ENCODE peak calls at places on chromosomes 16 and 17, in six cellular contexts. O is adipocyte; K is CD4-positive, alpha-beta memory T cell; X is astrocyte of the spinal cord; Q is choroid plexus epithelial cell; Y is heart right ventricle. A is an unnamed sample.

GRCh38 chr16:87060026-87060986 is 256.9 kb downstream of the C16orf95 start:
- DNase-seq in O (peak), K (no peak), X (peak), Q (peak), Y (no peak), A (no peak)

GRCh38 chr17:80511222-80512180 is 33.1 kb upstream of the RPTOR start:
- DNase-seq in O (no peak), K (no peak), X (no peak), Q (no peak), Y (no peak), A (no peak)

GRCh38 chr17:65699459-65699858 is 138.0 kb upstream of the AXIN2 start:
- DNase-seq in O (no peak), K (no peak), X (no peak), Q (no peak), Y (no peak), A (no peak)

GRCh38 chr17:46876353-46876887 is 25.0 kb downstream of the WNT9B start:
- DNase-seq in O (no peak), K (no peak), X (no peak), Q (no peak), Y (no peak), A (no peak)

GRCh38 chr16:4855371-4855770 is 8.1 kb downstream of the UBN1 start:
- DNase-seq in O (no peak), K (no peak), X (no peak), Q (no peak), Y (no peak), A (no peak)

GRCh38 chr17:49436174-49436573 is 21.5 kb upstream of the PHB1 start:
- DNase-seq in O (no peak), K (no peak), X (no peak), Q (no peak), Y (no peak), A (no peak)

GRCh38 chr16:29312835-29313558 is 93.5 kb downstream of the NPIPB11 start:
- DNase-seq in O (no peak), K (no peak), X (peak), Q (peak), Y (no peak), A (no peak)

GRCh38 chr16:20920799-20921198 is 20.2 kb downstream of the LYRM1 start:
- DNase-seq in O (no peak), K (no peak), X (no peak), Q (no peak), Y (no peak), A (no peak)

GRCh38 chr16:3123986-3124886 is 10.6 kb upstream of the ZNF213 start:
- DNase-seq in O (peak), K (peak), X (peak), Q (peak), Y (peak), A (peak)
- H3K4me3 ChIP-seq in O (peak), K (peak), X (peak), Q (peak), Y (peak), A (peak)

GRCh38 chr16:1651055-1651454 is 27.0 kb upstream of the JPT2 start:
- DNase-seq in O (peak), K (no peak), X (no peak), Q (no peak), Y (no peak), A (no peak)

GRCh38 chr16:1651509-1652342 is 26.4 kb upstream of the JPT2 start:
- DNase-seq in O (peak), K (no peak), X (no peak), Q (peak), Y (no peak), A (no peak)

GRCh38 chr16:1650131-1650530 is 27.9 kb upstream of the JPT2 start:
- DNase-seq in O (no peak), K (no peak), X (no peak), Q (no peak), Y (no peak), A (no peak)

GRCh38 chr16:1645914-1646525 is 32.1 kb upstream of the JPT2 start:
- DNase-seq in O (no peak), K (peak), X (peak), Q (peak), Y (no peak), A (no peak)

GRCh38 chr16:1647904-1648303 is 30.2 kb upstream of the JPT2 start:
- DNase-seq in O (no peak), K (no peak), X (no peak), Q (no peak), Y (no peak), A (no peak)
- H3K4me3 ChIP-seq in O (no peak), K (no peak), X (no peak), Q (no peak), Y (no peak), A (no peak)

GRCh38 chr17:56597495-56597990 is 4.0 kb downstream of the NOG start:
- DNase-seq in O (peak), K (no peak), X (no peak), Q (no peak), Y (peak), A (no peak)

GRCh38 chr17:56600246-56600645 is 6.7 kb downstream of the NOG start:
- DNase-seq in O (no peak), K (no peak), X (no peak), Q (no peak), Y (no peak), A (no peak)

GRCh38 chr17:56598471-56598870 is 5.0 kb downstream of the NOG start:
- DNase-seq in O (peak), K (no peak), X (peak), Q (no peak), Y (no peak), A (no peak)

GRCh38 chr17:56599566-56599965 is 6.1 kb downstream of the NOG start:
- DNase-seq in O (no peak), K (no peak), X (no peak), Q (no peak), Y (no peak), A (no peak)

GRCh38 chr17:56599093-56599492 is 5.6 kb downstream of the NOG start:
- DNase-seq in O (no peak), K (peak), X (no peak), Q (no peak), Y (no peak), A (no peak)
- H3K4me3 ChIP-seq in O (no peak), K (no peak), X (no peak), Q (no peak), Y (no peak), A (no peak)

GRCh38 chr17:39151680-39152058 is 232 bp upstream of the PLXDC1 start:
- DNase-seq in O (no peak), K (no peak), X (no peak), Q (no peak), Y (peak), A (no peak)
- H3K4me3 ChIP-seq in O (peak), K (no peak), X (peak), Q (no peak), Y (peak), A (peak)

GRCh38 chr16:53235851-53236250 is 181.1 kb downstream of the CHD9 start:
- DNase-seq in O (no peak), K (no peak), X (no peak), Q (peak), Y (no peak), A (no peak)
- H3K4me3 ChIP-seq in O (no peak), K (no peak), X (no peak), Q (no peak), Y (no peak), A (no peak)

GRCh38 chr17:4440690-4441686 is 7.2 kb downstream of the SPNS3 start:
- DNase-seq in O (no peak), K (no peak), X (no peak), Q (no peak), Y (no peak), A (no peak)
- H3K4me3 ChIP-seq in O (no peak), K (no peak), X (no peak), Q (no peak), Y (no peak), A (no peak)

DNA sequence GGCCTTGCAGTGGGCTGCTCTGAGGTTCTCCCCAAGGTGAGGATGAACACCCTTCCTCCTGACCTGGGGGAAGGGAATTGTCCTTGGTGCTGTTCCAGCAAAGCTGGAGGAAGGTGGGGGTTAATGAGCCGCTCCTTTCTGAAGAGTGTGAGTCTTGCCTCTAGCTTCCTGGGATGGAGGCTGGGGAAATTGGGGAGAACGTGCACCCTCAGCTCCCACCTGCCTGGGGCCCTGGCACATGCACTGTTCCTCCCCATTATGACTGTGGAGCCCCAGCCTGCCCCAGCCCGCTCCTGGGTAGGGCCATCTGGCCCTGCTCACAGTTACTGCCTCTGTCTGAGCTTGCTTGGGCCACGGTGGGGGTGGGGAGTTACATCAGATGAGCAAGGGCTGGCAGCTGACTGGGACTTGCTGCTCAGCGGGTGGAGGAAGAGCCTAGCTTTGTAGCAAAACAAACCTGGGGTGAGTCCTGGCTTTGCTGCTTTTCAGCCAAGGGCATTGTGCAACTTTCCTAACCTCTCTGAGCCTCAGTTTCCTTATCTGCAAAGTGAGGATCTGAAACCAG is 11.1 kb downstream of the TNS4 start:
- DNase-seq in O (peak), K (no peak), X (peak), Q (peak), Y (peak), A (no peak)
- H3K4me3 ChIP-seq in O (no peak), K (no peak), X (no peak), Q (no peak), Y (no peak), A (no peak)

A was measured in retinal pigment epithelial cell.